ENCODE peak calls at places on chromosomes 6 and 20, in five cellular contexts. L is GM12878, O is HepG2, K is K562, E is GM12891. M is an unnamed sample.

GRCh38 chr20:25000268-25000801 is 7.8 kb upstream of the APMAP start:
- DNase-seq in L (no peak), O (no peak), K (no peak), E (no peak), M (no peak)

GRCh38 chr6:71220466-71220865 is 68.1 kb upstream of the OGFRL1 start:
- DNase-seq in L (no peak), O (no peak), K (no peak), E (no peak), M (no peak)

GRCh38 chr6:154705471-154706113 is 27.6 kb upstream of the SCAF8 start:
- DNase-seq in L (no peak), O (no peak), K (no peak), E (no peak), M (no peak)

GRCh38 chr20:58719258-58719657 is 26.7 kb downstream of the NPEPL1 start:
- DNase-seq in L (no peak), O (no peak), K (no peak), E (no peak), M (no peak)

GRCh38 chr20:12577213-12577612 is 431.6 kb upstream of the SPTLC3 start:
- DNase-seq in L (no peak), O (no peak), K (no peak), E (no peak), M (no peak)

GRCh38 chr6:152685819-152686218 is 11.9 kb upstream of the MYCT1 start:
- DNase-seq in L (no peak), O (no peak), K (no peak), E (no peak), M (no peak)

GRCh38 chr6:152423216-152424103 is 213.7 kb downstream of the SYNE1 start:
- DNase-seq in L (no peak), O (no peak), K (no peak), E (no peak), M (no peak)

GRCh38 chr6:104365835-104366234 is 493.9 kb downstream of the HACE1 start:
- DNase-seq in L (no peak), O (no peak), K (no peak), E (no peak), M (no peak)

GRCh38 chr6:41846666-41847237 is 48.4 kb downstream of the USP49 start:
- DNase-seq in L (peak), O (peak), K (peak), E (peak), M (peak)

GRCh38 chr20:45322952-45323383 is 14.9 kb upstream of the MATN4 start:
- DNase-seq in L (no peak), O (peak), K (peak), E (no peak), M (no peak)

GRCh38 chr20:17262786-17263185 is 35.9 kb downstream of the PCSK2 start:
- DNase-seq in L (no peak), O (no peak), K (no peak), E (no peak), M (no peak)

GRCh38 chr6:151139524-151139923 is 100.2 kb upstream of the AKAP12 start:
- DNase-seq in L (no peak), O (no peak), K (no peak), E (no peak), M (no peak)

GRCh38 chr6:132388291-132388690 is 13.0 kb downstream of the MOXD1 start:
- DNase-seq in L (no peak), O (no peak), K (no peak), E (no peak), M (no peak)

GRCh38 chr6:100138346-100139022 is 144.5 kb upstream of the MCHR2 start:
- DNase-seq in L (no peak), O (no peak), K (no peak), E (no peak), M (no peak)

GRCh38 chr6:16676978-16677377 is 84.3 kb downstream of the ATXN1 start:
- DNase-seq in L (no peak), O (peak), K (no peak), E (no peak), M (no peak)

GRCh38 chr6:11224252-11224965 is 8.1 kb downstream of the NEDD9 start:
- DNase-seq in L (peak), O (no peak), K (no peak), E (no peak), M (no peak)

GRCh38 chr6:107490568-107491058 is 696 bp downstream of the SOBP start:
- DNase-seq in L (no peak), O (no peak), K (no peak), E (peak), M (peak)

GRCh38 chr20:36268501-36269342 is 32.4 kb downstream of the AAR2 start:
- DNase-seq in L (no peak), O (no peak), K (no peak), E (no peak), M (no peak)

GRCh38 chr20:14245368-14245970 is 91.9 kb downstream of the FLRT3 start:
- DNase-seq in L (no peak), O (no peak), K (no peak), E (no peak), M (no peak)

GRCh38 chr6:98335594-98335993 is 498.8 kb upstream of the POU3F2 start:
- DNase-seq in L (no peak), O (no peak), K (no peak), E (no peak), M (no peak)

GRCh38 chr6:45445749-45446454 is 68.2 kb upstream of the SUPT3H start:
- DNase-seq in L (no peak), O (peak), K (peak), E (no peak), M (no peak)
- TF ChIP-seq POLR2A in L (no peak), O (no peak), K (peak), E (no peak), M (no peak)

DNA sequence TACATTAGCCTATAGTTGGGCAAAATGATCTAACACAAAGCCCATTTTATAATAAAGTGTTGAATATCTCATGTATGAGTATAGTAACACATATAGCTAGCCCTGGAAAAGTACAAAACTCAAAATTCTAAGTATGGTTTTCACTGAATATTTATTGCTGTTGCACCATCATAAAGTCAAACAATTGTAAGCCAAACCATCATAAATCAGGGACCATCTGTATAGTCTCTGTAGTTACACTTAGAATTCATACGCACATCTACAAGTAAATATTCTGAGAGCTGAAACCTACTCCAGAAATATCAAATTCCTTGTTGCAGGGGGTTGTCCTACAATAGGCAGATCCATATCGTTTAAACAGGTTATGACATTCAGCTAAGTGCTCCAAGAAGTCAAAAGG is 817.3 kb downstream of the BCKDHB start:
- DNase-seq in L (no peak), O (no peak), K (no peak), E (no peak), M (no peak)
- TF ChIP-seq POLR2AphosphoS5 in L (no peak), O (no peak), K (no peak), E (no peak), M (no peak)

DNA sequence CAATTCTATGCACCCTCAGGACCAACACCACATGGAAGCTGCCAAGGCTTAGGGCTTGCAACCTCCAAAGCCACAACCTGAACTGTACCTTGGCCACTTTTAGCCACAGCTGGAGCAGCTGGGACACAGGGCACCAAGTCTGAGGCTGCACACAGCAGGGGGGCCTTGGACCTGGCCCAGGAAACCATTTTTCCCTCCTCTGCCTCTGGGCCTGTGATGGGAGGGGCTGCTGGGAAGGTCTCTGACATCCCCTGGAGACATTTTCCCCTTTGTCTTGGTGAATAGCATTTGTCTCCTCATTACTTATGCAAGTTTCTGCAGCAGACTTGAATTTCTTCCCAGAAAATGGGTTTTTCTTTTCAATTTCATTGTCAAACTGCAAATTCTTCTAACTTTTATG is 13.0 kb downstream of the TPBG start:
- DNase-seq in L (no peak), O (no peak), K (no peak), E (no peak), M (no peak)
- TF ChIP-seq TAF1 in L (no peak), O (no peak), K (no peak), E (no peak), M (no peak)

GRCh38 chr20:35174458-35175216 is 2.8 kb downstream of the PROCR start:
- DNase-seq in L (no peak), O (peak), K (peak), E (no peak), M (no peak)
- TF ChIP-seq POLR2A in L (no peak), O (peak), K (peak), E (no peak), M (no peak)

GRCh38 chr6:3797231-3798200 is 46.0 kb upstream of the PXDC1 start:
- DNase-seq in L (no peak), O (peak), K (no peak), E (no peak), M (no peak)

GRCh38 chr6:3801960-3802359 is 47.2 kb upstream of the FAM50B start:
- DNase-seq in L (peak), O (no peak), K (no peak), E (no peak), M (no peak)

GRCh38 chr6:3798211-3798909 is 46.8 kb upstream of the PXDC1 start:
- DNase-seq in L (no peak), O (no peak), K (no peak), E (no peak), M (no peak)

GRCh38 chr6:3796396-3796795 is 44.9 kb upstream of the PXDC1 start:
- DNase-seq in L (no peak), O (no peak), K (no peak), E (no peak), M (no peak)

DNA sequence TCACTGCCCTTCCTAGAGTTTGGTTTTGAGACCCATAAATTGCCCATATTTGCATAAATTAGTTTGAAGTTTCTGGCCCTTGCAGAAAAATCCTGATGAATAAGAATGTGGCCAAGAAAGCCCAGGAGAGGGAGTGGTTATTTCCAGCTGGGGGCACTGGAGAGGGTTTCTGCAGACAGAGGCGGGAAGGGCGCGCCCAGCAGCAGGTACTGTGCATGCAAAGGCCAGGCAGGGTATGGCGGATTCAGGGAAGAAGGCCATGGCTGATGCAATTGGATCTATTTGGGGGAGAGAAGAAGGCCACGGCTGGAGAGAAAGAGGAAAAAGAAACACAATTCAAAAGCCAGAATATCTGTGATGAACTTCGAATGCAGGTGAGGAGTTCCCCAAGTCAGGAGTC is 48.2 kb upstream of the PXDC1 start:
- DNase-seq in L (no peak), O (no peak), K (no peak), E (no peak), M (no peak)
- TF ChIP-seq POLR2AphosphoS5 in L (no peak), O (no peak), K (no peak), E (no peak), M (no peak)

GRCh38 chr20:39398656-39399055 is 436.5 kb downstream of the DHX35 start:
- DNase-seq in L (no peak), O (no peak), K (no peak), E (no peak), M (no peak)
- TF ChIP-seq TAF1 in L (no peak), O (no peak), K (no peak), E (no peak), M (no peak)

DNA sequence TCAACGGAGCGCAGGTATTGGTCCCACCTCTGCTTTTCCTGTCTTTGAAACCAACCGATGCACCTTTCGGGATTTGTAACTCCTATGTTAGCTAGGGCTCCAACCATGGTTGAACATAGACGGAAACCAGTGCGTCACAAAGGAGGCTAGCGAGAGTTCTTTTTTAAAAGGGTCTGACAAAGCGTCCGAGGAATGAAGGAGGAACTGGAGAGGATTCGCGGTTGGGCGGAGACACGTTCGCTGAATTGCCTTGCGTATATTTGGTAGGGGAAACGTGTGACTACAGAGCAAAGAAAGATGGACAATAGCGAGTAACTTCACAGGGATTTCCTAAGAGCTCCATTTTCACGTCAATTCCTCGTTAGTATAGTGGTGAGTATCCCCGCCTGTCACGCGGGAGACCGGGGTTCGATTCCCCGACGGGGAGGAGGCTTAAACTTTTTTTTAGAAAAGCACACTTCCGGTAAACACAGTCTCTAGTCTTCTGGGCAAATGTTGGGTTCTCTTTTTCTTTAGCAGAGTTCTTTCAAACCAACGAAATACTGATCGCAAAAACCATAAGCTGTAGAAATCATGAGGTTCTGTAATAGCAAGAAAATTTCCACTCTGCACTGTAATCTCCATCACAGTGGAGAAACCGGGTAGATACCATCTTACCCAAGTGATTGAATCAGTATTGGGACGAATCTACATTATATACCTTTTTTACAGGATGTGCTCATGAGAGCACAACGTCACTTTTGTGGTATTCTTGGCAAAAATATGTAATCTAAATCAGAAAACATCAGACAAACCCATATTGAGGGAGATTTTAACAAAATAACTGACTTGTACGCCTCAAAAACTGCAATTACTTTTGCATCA is 6.6 kb upstream of the ZNF184 start:
- DNase-seq in L (peak), O (peak), K (peak), E (peak), M (peak)
- TF ChIP-seq POLR2A in L (peak), O (no peak), K (peak), E (peak), M (no peak)

M was measured in GM12892.